ENCODE peak calls at places on chromosome 4, in four cellular contexts. Q is mesendoderm, J is body of pancreas, I is upper lobe of right lung. S is an unnamed sample. For H3K4me1, the result is how much of the 10 kb centered on the place peaks cover.

GRCh38 chr4:26590639-26591038 is 6.8 kb downstream of the TBC1D19 start:
- DNase-seq in J (no peak), I (no peak), Q (peak), S (no peak)

GRCh38 chr4:30802622-30803323 is 82.6 kb downstream of the PCDH7 start:
- DNase-seq in Q (no peak), J (no peak), I (no peak), S (no peak)

GRCh38 chr4:791866-792630 is 33.9 kb downstream of the CPLX1 start:
- DNase-seq in J (no peak), Q (peak), I (no peak), S (no peak)

GRCh38 chr4:87209696-87210095 is 10.7 kb downstream of the KLHL8 start:
- DNase-seq in I (peak), Q (no peak), J (peak), S (no peak)

GRCh38 chr4:176031927-176032326 is 33.7 kb upstream of the WDR17 start:
- DNase-seq in J (no peak), I (no peak), Q (peak), S (no peak)

GRCh38 chr4:37383579-37384229 is 139.2 kb downstream of the NWD2 start:
- DNase-seq in Q (peak), J (peak), I (no peak), S (no peak)

GRCh38 chr4:88137112-88137511 is 21.3 kb downstream of the ABCG2 start:
- DNase-seq in Q (no peak), I (no peak), J (no peak), S (no peak)

GRCh38 chr4:168524006-168524405 is 27.2 kb downstream of the PALLD start:
- DNase-seq in I (no peak), Q (no peak), J (no peak), S (no peak)

GRCh38 chr4:54231419-54232150 is 2.5 kb downstream of the PDGFRA start:
- DNase-seq in J (no peak), Q (peak), I (no peak), S (peak)

GRCh38 chr4:185096032-185096653 is 46.9 kb upstream of the SLC25A4 start:
- DNase-seq in J (peak), I (no peak), Q (peak), S (no peak)

GRCh38 chr4:123838426-123838825 is 441.8 kb downstream of the SPRY1 start:
- DNase-seq in I (no peak), J (no peak), Q (no peak), S (no peak)

GRCh38 chr4:183362916-183363542 is 40.8 kb upstream of the CLDN24 start:
- DNase-seq in I (no peak), Q (peak), J (no peak), S (no peak)

GRCh38 chr4:185941476-185941875 is 127.5 kb upstream of the TLR3 start:
- DNase-seq in J (no peak), Q (no peak), I (no peak), S (no peak)

GRCh38 chr4:655735-656151 is 18.3 kb downstream of the ATP5ME start:
- DNase-seq in J (no peak), Q (no peak), I (no peak), S (peak)

GRCh38 chr4:2186133-2186864 is 55.6 kb downstream of the HAUS3 start:
- DNase-seq in J (peak), Q (peak), I (no peak), S (no peak)

GRCh38 chr4:94743838-94744237 is 13.9 kb upstream of the BMPR1B start:
- DNase-seq in I (no peak), J (no peak), Q (no peak), S (no peak)

DNA sequence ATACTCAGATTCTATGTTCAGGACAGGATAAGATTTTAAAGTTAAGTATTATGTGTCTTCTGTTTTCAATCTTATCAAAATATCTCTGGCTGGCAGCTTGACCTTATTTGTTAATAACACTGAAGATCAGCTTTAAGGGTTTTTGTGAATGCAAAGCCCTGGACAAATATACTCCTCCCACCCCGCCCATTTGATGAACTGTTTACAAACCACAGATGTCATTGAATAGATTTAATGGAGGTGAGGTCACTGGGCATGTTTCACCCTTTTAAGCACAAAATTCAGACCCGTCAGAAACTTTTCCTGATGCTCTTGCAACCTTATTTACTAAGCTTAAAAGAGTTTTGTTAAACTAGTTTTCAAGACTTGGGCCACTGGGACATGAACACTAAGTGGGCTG is 10.1 kb upstream of the CXCL8 start:
- DNase-seq in J (no peak), I (no peak), Q (no peak), S (no peak)
- H3K4me1 ChIP-seq in J (under half), I (under half), Q (under half), S (under half)

DNA sequence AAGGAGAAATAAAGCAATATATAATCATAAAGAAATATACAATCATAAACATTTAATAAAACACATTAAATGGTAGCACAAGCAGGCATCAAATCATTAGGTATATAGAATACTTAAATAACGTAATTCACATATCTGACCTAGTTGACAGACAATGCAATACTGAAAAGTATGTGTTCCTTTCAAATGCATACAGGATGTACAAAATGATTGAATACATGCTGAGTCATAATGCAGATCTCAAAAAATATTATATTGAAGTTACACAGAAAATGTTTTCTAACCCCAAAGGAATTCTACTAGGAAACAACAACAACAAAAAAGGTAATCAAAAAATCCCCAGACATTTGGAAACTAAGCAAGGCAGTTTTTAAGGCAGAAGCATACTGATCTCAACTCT is 1072.0 kb upstream of the INTU start:
- DNase-seq in J (no peak), Q (no peak), I (no peak), S (no peak)
- H3K4me1 ChIP-seq in J (under half), Q (under half), I (under half), S (under half)

GRCh38 chr4:101279377-101279871 is 67.9 kb downstream of the PPP3CA start:
- DNase-seq in J (peak), Q (peak), I (no peak), S (no peak)

GRCh38 chr4:101280866-101281600 is 66.3 kb downstream of the PPP3CA start:
- DNase-seq in Q (peak), J (no peak), I (no peak), S (no peak)

GRCh38 chr4:101284546-101284945 is 62.8 kb downstream of the PPP3CA start:
- DNase-seq in J (no peak), I (no peak), Q (no peak), S (no peak)

GRCh38 chr4:101283436-101283835 is 63.9 kb downstream of the PPP3CA start:
- DNase-seq in I (no peak), J (no peak), Q (no peak), S (no peak)

GRCh38 chr4:101282076-101282844 is 65.1 kb downstream of the PPP3CA start:
- DNase-seq in I (no peak), Q (peak), J (no peak), S (no peak)
- H3K4me1 ChIP-seq in I (under half), Q (under half), J (under half), S (under half)

DNA sequence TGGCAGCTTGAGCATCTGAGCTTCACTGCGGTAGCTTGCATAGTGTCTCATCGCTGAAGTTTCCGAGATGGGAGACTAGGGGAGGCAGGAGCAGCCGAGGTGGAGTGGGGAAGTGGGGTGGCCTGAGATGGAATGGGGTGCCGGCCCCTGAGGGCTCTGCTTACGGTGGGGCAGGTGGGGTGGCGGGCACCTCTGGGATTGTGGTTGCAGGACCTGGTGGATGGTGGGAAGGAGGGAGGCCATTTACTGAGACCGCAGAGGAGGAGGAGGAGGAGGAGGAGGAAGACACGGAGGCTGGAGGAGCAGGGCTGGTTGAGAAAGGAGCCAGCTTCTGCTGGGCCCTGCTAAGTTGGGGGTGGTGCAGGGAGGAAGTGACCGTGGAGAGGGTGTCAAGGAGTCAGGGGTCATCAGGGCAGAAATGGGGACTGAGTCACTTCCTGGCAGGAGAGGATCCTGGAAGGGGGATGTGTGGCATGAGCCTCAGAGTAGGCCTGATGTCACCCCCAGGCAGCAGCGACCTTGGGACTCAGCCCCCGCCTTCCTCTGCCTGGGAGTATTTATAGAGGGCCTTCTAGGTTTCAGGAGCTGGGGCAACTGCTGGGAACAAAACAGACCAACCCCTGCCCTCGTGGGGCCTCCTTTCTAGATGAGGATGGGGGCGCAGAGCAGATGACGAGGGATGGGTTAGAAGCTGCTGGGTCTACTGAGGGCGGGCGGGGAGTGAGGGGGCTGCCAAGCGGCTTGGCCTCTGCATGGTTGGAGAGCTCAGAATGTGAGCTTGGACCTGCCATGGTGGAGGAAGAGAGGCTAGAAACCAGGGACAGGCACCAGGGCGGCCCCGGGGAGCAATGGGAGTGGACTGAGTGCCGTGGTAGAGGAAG is 213.4 kb upstream of the PSAPL1 start:
- DNase-seq in J (peak), Q (peak), I (peak), S (peak)
- H3K4me1 ChIP-seq in J (under half), Q (under half), I (under half), S (under half)

GRCh38 chr4:13984996-13985780 is 357.7 kb upstream of the BOD1L1 start:
- DNase-seq in Q (no peak), I (no peak), J (peak), S (no peak)
- H3K4me1 ChIP-seq in Q (under half), I (under half), J (under half), S (under half)

DNA sequence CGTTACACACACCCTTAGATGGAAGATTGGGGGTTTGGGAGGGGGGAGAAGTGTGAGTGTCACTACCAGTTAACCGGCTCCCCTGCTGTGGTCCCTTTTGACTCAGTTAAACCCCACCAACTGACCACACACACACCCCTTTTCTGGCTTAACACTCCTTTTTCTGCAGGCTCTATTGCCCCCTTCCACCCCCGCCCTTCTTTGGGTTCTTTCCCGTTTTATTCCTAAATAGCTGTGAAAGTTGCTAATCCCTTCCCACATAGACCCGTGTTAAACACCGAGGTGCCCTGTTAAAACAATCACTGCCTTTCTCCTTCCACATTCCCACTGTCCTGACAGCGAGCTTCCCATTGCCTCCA is 3.7 kb upstream of the NR3C2 start:
- DNase-seq in I (no peak), J (no peak), Q (peak), S (no peak)
- H3K4me1 ChIP-seq in I (under half), J (under half), Q (under half), S (under half)

GRCh38 chr4:159042097-159042605 is 60.7 kb upstream of the RAPGEF2 start:
- DNase-seq in Q (no peak), J (peak), I (no peak), S (no peak)
- H3K4me1 ChIP-seq in Q (under half), J (under half), I (under half), S (under half)

DNA sequence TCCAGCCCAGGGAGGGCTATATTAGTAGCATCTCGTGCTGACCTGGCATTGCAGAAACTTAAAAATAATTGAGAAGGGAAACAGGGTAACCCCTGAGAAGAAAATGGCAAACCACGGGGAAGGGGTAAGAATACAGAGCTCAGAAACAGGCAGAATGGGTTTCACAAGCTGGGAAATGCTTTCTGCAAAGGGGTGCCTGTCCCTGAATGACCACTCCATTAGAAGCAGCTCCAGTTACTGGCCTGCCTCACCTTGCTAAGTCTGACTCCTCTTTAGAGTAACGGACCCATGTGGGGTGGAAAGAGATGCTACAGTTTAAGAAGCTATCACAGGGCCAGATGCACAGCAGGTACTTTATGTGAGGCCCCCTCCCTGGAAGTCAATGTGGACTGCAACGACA is 2.5 kb downstream of the WDR1 start:
- DNase-seq in Q (no peak), J (no peak), I (no peak), S (no peak)
- H3K4me1 ChIP-seq in Q (under half), J (under half), I (half or more), S (under half)

DNA sequence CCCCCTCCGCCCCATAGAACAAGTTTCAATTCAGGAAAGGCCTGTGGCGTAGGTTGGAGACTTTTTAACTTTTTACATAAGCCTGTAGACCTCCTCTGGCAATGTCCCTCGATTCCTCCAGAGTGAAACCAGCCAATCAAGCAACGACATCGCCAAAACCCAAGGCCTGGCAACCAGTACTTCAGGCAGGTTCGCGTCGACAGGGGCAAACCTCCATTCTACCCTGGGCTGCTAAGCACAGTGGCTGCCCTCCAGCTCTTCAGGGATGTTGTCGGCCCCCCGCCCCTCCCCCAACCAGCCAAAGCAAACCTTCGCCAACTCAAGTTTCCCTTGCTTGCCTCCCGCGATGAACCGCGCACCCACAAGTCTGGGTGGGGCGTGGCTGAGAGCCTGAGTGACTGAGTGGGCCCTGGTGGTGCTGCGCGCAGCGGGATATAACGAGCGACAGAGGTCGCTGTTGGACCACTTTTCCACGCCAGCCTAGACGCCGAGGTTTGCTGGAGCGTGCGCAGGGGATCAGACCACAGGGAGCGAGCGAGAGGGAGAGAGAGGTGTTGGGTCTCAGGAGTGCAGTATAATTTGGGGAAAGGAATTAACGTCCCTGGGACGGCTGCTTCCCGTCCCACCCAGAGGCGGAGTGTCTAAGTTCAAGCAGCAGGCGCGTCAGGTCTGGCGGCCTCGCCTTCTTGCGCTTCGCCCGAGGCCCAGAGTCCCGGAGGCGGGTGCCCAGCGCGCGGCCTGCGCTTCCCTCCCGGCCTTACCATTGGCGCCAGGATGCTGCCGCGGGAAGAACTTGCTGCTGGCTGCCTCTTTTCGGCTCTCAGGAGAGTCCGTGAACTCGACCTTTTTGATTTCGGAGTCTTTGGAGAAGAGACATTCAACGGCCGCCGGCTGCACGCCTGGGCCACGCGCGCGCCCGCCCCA is 9.0 kb upstream of the PITX2 start:
- DNase-seq in Q (peak), J (peak), I (peak), S (peak)
- H3K4me1 ChIP-seq in Q (under half), J (under half), I (under half), S (under half)

GRCh38 chr4:89899157-89899556 is 4.5 kb downstream of the MMRN1 start:
- DNase-seq in Q (no peak), J (no peak), I (no peak), S (no peak)

GRCh38 chr4:89898304-89898716 is 3.7 kb downstream of the MMRN1 start:
- DNase-seq in Q (peak), I (no peak), J (peak), S (no peak)

GRCh38 chr4:89897867-89898266 is 3.2 kb downstream of the MMRN1 start:
- DNase-seq in J (no peak), Q (peak), I (no peak), S (no peak)

GRCh38 chr4:89904524-89904923 is 9.9 kb downstream of the MMRN1 start:
- DNase-seq in I (no peak), Q (no peak), J (no peak), S (no peak)

GRCh38 chr4:89899854-89900253 is 5.2 kb downstream of the MMRN1 start:
- DNase-seq in J (no peak), I (no peak), Q (no peak), S (no peak)
- H3K4me1 ChIP-seq in J (under half), I (under half), Q (under half), S (under half)

S was measured in aorta.